ENCODE peak calls at places on chromosomes 3 and 15, in ten cellular contexts. One of them, this sample, is unnamed.

GRCh38 chr15:28191832-28192231 is 92.7 kb upstream of the OCA2 start:
- DNase-seq in esophagus squamous epithelium: no peak
- DNase-seq in adipocyte: no peak
- DNase-seq in upper lobe of right lung: peak
- DNase-seq in lower lobe of right lung: peak
- DNase-seq in RWPE1: no peak
- DNase-seq in stimulated activated CD4-positive, alpha-beta T cell treated with anti-CD3 and anti-CD28 coated beads, Interleukin-1b, Interleukin-23, amount 100 ng/mL, for 1 hour: no peak
- DNase-seq in activated gamma-delta T cell treated with Interleukin-2 at 50 U/mL for 16 hours: no peak
- DNase-seq in G401: peak
- DNase-seq in GM23248: peak
- DNase-seq in this sample: peak

GRCh38 chr3:25433106-25433505 is 5.0 kb downstream of the RARB start:
- DNase-seq in esophagus squamous epithelium: no peak
- DNase-seq in adipocyte: peak
- DNase-seq in upper lobe of right lung: no peak
- DNase-seq in lower lobe of right lung: no peak
- DNase-seq in RWPE1: no peak
- DNase-seq in stimulated activated CD4-positive, alpha-beta T cell treated with anti-CD3 and anti-CD28 coated beads, Interleukin-1b, Interleukin-23, amount 100 ng/mL, for 1 hour: no peak
- DNase-seq in activated gamma-delta T cell treated with Interleukin-2 at 50 U/mL for 16 hours: no peak
- DNase-seq in G401: no peak
- DNase-seq in GM23248: no peak
- DNase-seq in this sample: no peak

GRCh38 chr3:107981471-107982111 is 109.2 kb downstream of the CD47 start:
- DNase-seq in esophagus squamous epithelium: no peak
- DNase-seq in adipocyte: no peak
- DNase-seq in upper lobe of right lung: no peak
- DNase-seq in lower lobe of right lung: peak
- DNase-seq in RWPE1: no peak
- DNase-seq in stimulated activated CD4-positive, alpha-beta T cell treated with anti-CD3 and anti-CD28 coated beads, Interleukin-1b, Interleukin-23, amount 100 ng/mL, for 1 hour: no peak
- DNase-seq in activated gamma-delta T cell treated with Interleukin-2 at 50 U/mL for 16 hours: no peak
- DNase-seq in G401: peak
- DNase-seq in GM23248: peak
- DNase-seq in this sample: no peak

GRCh38 chr3:155572085-155572484 is 172.8 kb downstream of the PLCH1 start:
- DNase-seq in esophagus squamous epithelium: no peak
- DNase-seq in adipocyte: peak
- DNase-seq in upper lobe of right lung: no peak
- DNase-seq in lower lobe of right lung: no peak
- DNase-seq in RWPE1: no peak
- DNase-seq in stimulated activated CD4-positive, alpha-beta T cell treated with anti-CD3 and anti-CD28 coated beads, Interleukin-1b, Interleukin-23, amount 100 ng/mL, for 1 hour: no peak
- DNase-seq in activated gamma-delta T cell treated with Interleukin-2 at 50 U/mL for 16 hours: no peak
- DNase-seq in G401: no peak
- DNase-seq in GM23248: peak
- DNase-seq in this sample: no peak

GRCh38 chr15:26352909-26353308 is 420.0 kb downstream of the GABRB3 start:
- DNase-seq in esophagus squamous epithelium: no peak
- DNase-seq in adipocyte: no peak
- DNase-seq in upper lobe of right lung: no peak
- DNase-seq in lower lobe of right lung: no peak
- DNase-seq in RWPE1: no peak
- DNase-seq in stimulated activated CD4-positive, alpha-beta T cell treated with anti-CD3 and anti-CD28 coated beads, Interleukin-1b, Interleukin-23, amount 100 ng/mL, for 1 hour: no peak
- DNase-seq in activated gamma-delta T cell treated with Interleukin-2 at 50 U/mL for 16 hours: no peak
- DNase-seq in G401: no peak
- DNase-seq in GM23248: no peak
- DNase-seq in this sample: peak

GRCh38 chr15:58923696-58924300 is 9.7 kb downstream of the SLTM start:
- DNase-seq in esophagus squamous epithelium: no peak
- DNase-seq in adipocyte: no peak
- DNase-seq in upper lobe of right lung: no peak
- DNase-seq in lower lobe of right lung: no peak
- DNase-seq in RWPE1: no peak
- DNase-seq in stimulated activated CD4-positive, alpha-beta T cell treated with anti-CD3 and anti-CD28 coated beads, Interleukin-1b, Interleukin-23, amount 100 ng/mL, for 1 hour: no peak
- DNase-seq in activated gamma-delta T cell treated with Interleukin-2 at 50 U/mL for 16 hours: no peak
- DNase-seq in G401: no peak
- DNase-seq in GM23248: peak
- DNase-seq in this sample: no peak

GRCh38 chr3:128803307-128803706 is 76.1 kb upstream of the ACAD9 start:
- DNase-seq in esophagus squamous epithelium: no peak
- DNase-seq in adipocyte: no peak
- DNase-seq in upper lobe of right lung: no peak
- DNase-seq in lower lobe of right lung: no peak
- DNase-seq in RWPE1: no peak
- DNase-seq in stimulated activated CD4-positive, alpha-beta T cell treated with anti-CD3 and anti-CD28 coated beads, Interleukin-1b, Interleukin-23, amount 100 ng/mL, for 1 hour: no peak
- DNase-seq in activated gamma-delta T cell treated with Interleukin-2 at 50 U/mL for 16 hours: no peak
- DNase-seq in G401: no peak
- DNase-seq in GM23248: no peak
- DNase-seq in this sample: no peak

GRCh38 chr15:96416934-96417759 is 86.6 kb downstream of the NR2F2 start:
- DNase-seq in esophagus squamous epithelium: no peak
- DNase-seq in adipocyte: peak
- DNase-seq in upper lobe of right lung: no peak
- DNase-seq in lower lobe of right lung: no peak
- DNase-seq in RWPE1: no peak
- DNase-seq in stimulated activated CD4-positive, alpha-beta T cell treated with anti-CD3 and anti-CD28 coated beads, Interleukin-1b, Interleukin-23, amount 100 ng/mL, for 1 hour: no peak
- DNase-seq in activated gamma-delta T cell treated with Interleukin-2 at 50 U/mL for 16 hours: no peak
- DNase-seq in G401: no peak
- DNase-seq in GM23248: peak
- DNase-seq in this sample: peak

GRCh38 chr15:74614744-74615312 is 808 bp upstream of the CLK3 start:
- DNase-seq in esophagus squamous epithelium: no peak
- DNase-seq in adipocyte: peak
- DNase-seq in upper lobe of right lung: peak
- DNase-seq in lower lobe of right lung: peak
- DNase-seq in RWPE1: no peak
- DNase-seq in stimulated activated CD4-positive, alpha-beta T cell treated with anti-CD3 and anti-CD28 coated beads, Interleukin-1b, Interleukin-23, amount 100 ng/mL, for 1 hour: peak
- DNase-seq in activated gamma-delta T cell treated with Interleukin-2 at 50 U/mL for 16 hours: peak
- DNase-seq in G401: no peak
- DNase-seq in GM23248: peak
- DNase-seq in this sample: peak

GRCh38 chr3:167653750-167654149 is at the start of gene WDR49:
- DNase-seq in esophagus squamous epithelium: no peak
- DNase-seq in adipocyte: no peak
- DNase-seq in upper lobe of right lung: no peak
- DNase-seq in lower lobe of right lung: no peak
- DNase-seq in RWPE1: no peak
- DNase-seq in stimulated activated CD4-positive, alpha-beta T cell treated with anti-CD3 and anti-CD28 coated beads, Interleukin-1b, Interleukin-23, amount 100 ng/mL, for 1 hour: no peak
- DNase-seq in activated gamma-delta T cell treated with Interleukin-2 at 50 U/mL for 16 hours: no peak
- DNase-seq in G401: peak
- DNase-seq in GM23248: no peak
- DNase-seq in this sample: peak

GRCh38 chr3:108298056-108298455 is 1.7 kb downstream of the HHLA2 start:
- DNase-seq in esophagus squamous epithelium: no peak
- DNase-seq in adipocyte: no peak
- DNase-seq in upper lobe of right lung: no peak
- DNase-seq in lower lobe of right lung: no peak
- DNase-seq in RWPE1: no peak
- DNase-seq in stimulated activated CD4-positive, alpha-beta T cell treated with anti-CD3 and anti-CD28 coated beads, Interleukin-1b, Interleukin-23, amount 100 ng/mL, for 1 hour: no peak
- DNase-seq in activated gamma-delta T cell treated with Interleukin-2 at 50 U/mL for 16 hours: no peak
- DNase-seq in G401: no peak
- DNase-seq in GM23248: no peak
- DNase-seq in this sample: no peak

This sample was measured in H7.